ENCODE peak calls at places on chromosomes 4 and X, in seven cellular contexts. N, F, B, V, H, Z and J are unnamed samples.
A peak's percentile ranks its signal among the peaks of the same experiment; 100 is the strongest.

GRCh38 chrX:17559728-17560379 is 177.4 kb upstream of the SCML1 start:
- DNase-seq in N (no peak), F (no peak), B (no peak), V (no peak), H (peak; percentile 92), Z (no peak), J (no peak)

GRCh38 chr4:139368990-139369389 is 66.7 kb upstream of the NDUFC1 start:
- DNase-seq in N (no peak), F (no peak), B (no peak), V (no peak), H (peak; percentile 61), Z (peak; percentile 56), J (no peak)

GRCh38 chrX:129737921-129738320 is 858 bp upstream of the XPNPEP2 start:
- DNase-seq in N (no peak), F (no peak), B (no peak), V (no peak), H (peak; percentile 54), Z (no peak), J (no peak)

GRCh38 chr4:176335421-176335820 is 15.7 kb downstream of the SPCS3 start:
- DNase-seq in N (no peak), F (no peak), B (no peak), V (no peak), H (peak; percentile 59), Z (no peak), J (no peak)

GRCh38 chr4:76061977-76062376 is 12.5 kb upstream of the ART3 start:
- DNase-seq in N (no peak), F (no peak), B (no peak), V (no peak), H (no peak), Z (no peak), J (no peak)

GRCh38 chrX:133849676-133850075 is 135.7 kb downstream of the GPC3 start:
- DNase-seq in N (no peak), F (no peak), B (no peak), V (no peak), H (peak; percentile 8), Z (no peak), J (no peak)

GRCh38 chr4:186702297-186702696 is 21.4 kb downstream of the FAT1 start:
- DNase-seq in N (no peak), F (no peak), B (no peak), V (no peak), H (no peak), Z (no peak), J (no peak)

GRCh38 chrX:38225093-38225492 is 4.4 kb upstream of the SRPX start:
- DNase-seq in N (no peak), F (no peak), B (no peak), V (no peak), H (peak; percentile 44), Z (no peak), J (no peak)

GRCh38 chrX:118536687-118537461 is 41.3 kb downstream of the DOCK11 start:
- DNase-seq in N (peak; percentile 0), F (no peak), B (peak; percentile 17), V (no peak), H (peak; percentile 48), Z (no peak), J (no peak)

GRCh38 chr4:186298034-186298647 is 32.2 kb downstream of the F11 start:
- DNase-seq in N (no peak), F (no peak), B (no peak), V (no peak), H (no peak), Z (no peak), J (no peak)

GRCh38 chr4:156946508-156947197 is 24.9 kb downstream of the PDGFC start:
- DNase-seq in N (no peak), F (peak; percentile 97), B (no peak), V (peak; percentile 2), H (peak; percentile 99), Z (no peak), J (no peak)

GRCh38 chrX:20965270-20966044 is 408.8 kb upstream of the CNKSR2 start:
- DNase-seq in N (no peak), F (no peak), B (no peak), V (no peak), H (no peak), Z (no peak), J (no peak)

GRCh38 chr4:23333946-23334878 is 555.6 kb downstream of the PPARGC1A start:
- DNase-seq in N (no peak), F (peak; percentile 75), B (peak; percentile 2), V (no peak), H (peak; percentile 99), Z (peak; percentile 69), J (no peak)

GRCh38 chrX:123736333-123736921 is 3.6 kb upstream of the THOC2 start:
- DNase-seq in N (no peak), F (no peak), B (no peak), V (no peak), H (peak; percentile 83), Z (no peak), J (no peak)

GRCh38 chrX:104343408-104344129 is 88.8 kb upstream of the ESX1 start:
- DNase-seq in N (peak; percentile 1), F (no peak), B (peak; percentile 1), V (no peak), H (peak; percentile 79), Z (no peak), J (no peak)